ENCODE peak calls at places on chromosomes 4 and X, in eight cellular contexts. Z, P, F, M, A, T, X and Y are unnamed samples.

GRCh38 chr4:129545599-129546278 is 449.8 kb downstream of the C4orf33 start:
- DNase-seq in X (no peak), F (no peak), M (no peak), T (no peak), Z (peak; percentile 34), P (peak; percentile 75), A (no peak), Y (no peak)

GRCh38 chr4:101044766-101045165 is 302.6 kb downstream of the PPP3CA start:
- DNase-seq in A (no peak), Z (no peak), X (no peak), F (no peak), P (no peak), M (no peak), T (no peak), Y (no peak)

GRCh38 chr4:146132445-146132844 is 43.1 kb upstream of the LSM6 start:
- DNase-seq in M (peak; percentile 53), P (no peak), A (no peak), T (no peak), Z (no peak), F (no peak), X (no peak), Y (no peak)

GRCh38 chrX:53159184-53159583 is 65.2 kb downstream of the KANTR start:
- DNase-seq in Z (no peak), F (no peak), A (no peak), P (no peak), M (no peak), X (no peak), T (no peak), Y (no peak)

GRCh38 chr4:109207060-109207459 is 95.4 kb downstream of the COL25A1 start:
- DNase-seq in X (no peak), M (peak; percentile 14), P (no peak), Z (no peak), F (no peak), A (no peak), T (no peak), Y (no peak)

GRCh38 chrX:135396109-135396508 is 25.6 kb upstream of the SMIM10L2A start:
- DNase-seq in T (no peak), Z (no peak), M (no peak), F (no peak), A (no peak), P (no peak), X (no peak), Y (no peak)

GRCh38 chrX:155841232-155841631 is 39.9 kb upstream of the VAMP7 start:
- DNase-seq in F (no peak), T (no peak), Z (no peak), A (no peak), P (no peak), X (no peak), M (no peak), Y (no peak)

GRCh38 chr4:23888421-23889319 is 1.2 kb downstream of the PPARGC1A start:
- DNase-seq in Z (no peak), M (no peak), P (no peak), X (no peak), F (peak; percentile 26), T (no peak), A (no peak), Y (no peak)

GRCh38 chr4:169791527-169792156 is 33.9 kb upstream of the HPF1 start:
- DNase-seq in Z (peak; percentile 4), M (peak; percentile 19), F (peak; percentile 50), P (peak; percentile 22), A (no peak), T (no peak), X (peak; percentile 6), Y (peak; percentile 59)

GRCh38 chr4:3790006-3790561 is 23.9 kb downstream of the ADRA2C start:
- DNase-seq in P (no peak), Z (no peak), M (no peak), X (no peak), T (no peak), A (no peak), F (no peak), Y (no peak)

GRCh38 chr4:135120190-135120589 is 918.6 kb upstream of the PABPC4L start:
- DNase-seq in A (no peak), F (no peak), T (no peak), Z (no peak), M (no peak), P (no peak), X (no peak), Y (no peak)

GRCh38 chr4:14035076-14035475 is 407.6 kb upstream of the BOD1L1 start:
- DNase-seq in P (no peak), T (no peak), X (no peak), A (no peak), M (no peak), F (no peak), Z (no peak), Y (no peak)

GRCh38 chrX:20974326-20974725 is 399.9 kb upstream of the CNKSR2 start:
- DNase-seq in F (no peak), A (no peak), X (no peak), M (no peak), P (no peak), T (no peak), Z (no peak), Y (no peak)

GRCh38 chrX:13094374-13094773 is 50.0 kb upstream of the FAM9C start:
- DNase-seq in A (no peak), M (no peak), X (no peak), T (no peak), Z (no peak), P (no peak), F (no peak), Y (no peak)

GRCh38 chr4:27490315-27490714 is 629.7 kb downstream of the STIM2 start:
- DNase-seq in Z (no peak), F (no peak), T (no peak), X (no peak), M (no peak), P (no peak), A (no peak), Y (no peak)

GRCh38 chr4:56505269-56506109 is at the start of gene ARL9:
- DNase-seq in M (peak; percentile 82), A (peak; percentile 51), P (peak; percentile 17), X (peak; percentile 68), Z (peak; percentile 55), F (peak; percentile 58), T (peak; percentile 25), Y (peak; percentile 18)

GRCh38 chrX:93875621-93876282 is 201.7 kb downstream of the FAM133A start:
- DNase-seq in Z (no peak), A (no peak), P (no peak), X (no peak), T (no peak), M (no peak), F (no peak), Y (no peak)

GRCh38 chr4:184250795-184251679 is 33.4 kb upstream of the ENPP6 start:
- DNase-seq in Z (peak; percentile 33), P (no peak), X (peak; percentile 52), T (no peak), F (peak; percentile 43), A (no peak), M (peak; percentile 76), Y (no peak)

GRCh38 chr4:165207431-165208321 is at the start of gene KLHL2:
- DNase-seq in X (peak; percentile 68), P (peak; percentile 86), T (peak; percentile 58), Z (peak; percentile 43), M (peak; percentile 89), A (peak; percentile 49), F (peak; percentile 44), Y (peak; percentile 64)

GRCh38 chr4:2806392-2807355 is 13.8 kb downstream of the SH3BP2 start:
- DNase-seq in F (no peak), X (no peak), T (no peak), A (no peak), M (no peak), P (peak; percentile 76), Z (peak; percentile 55), Y (no peak)

GRCh38 chr4:88007304-88008132 is at the start of gene PKD2:
- DNase-seq in X (peak; percentile 52), M (peak; percentile 86), P (peak; percentile 92), F (peak; percentile 66), T (peak; percentile 60), Z (peak; percentile 16), A (peak; percentile 70), Y (peak; percentile 67)

GRCh38 chr4:11529625-11530201 is 101.0 kb upstream of the HS3ST1 start:
- DNase-seq in X (no peak), A (no peak), T (no peak), P (no peak), M (no peak), F (no peak), Z (peak; percentile 44), Y (no peak)

GRCh38 chrX:48677456-48678030 is 6.1 kb upstream of the WAS start:
- DNase-seq in A (no peak), Z (no peak), M (no peak), P (no peak), T (no peak), X (no peak), F (no peak), Y (no peak)

GRCh38 chr4:76639292-76639691 is 204.3 kb downstream of the SHROOM3 start:
- DNase-seq in A (no peak), T (no peak), P (no peak), X (no peak), F (no peak), M (no peak), Z (no peak), Y (no peak)

GRCh38 chr4:186948361-186949291 is 225.0 kb upstream of the FAT1 start:
- DNase-seq in X (no peak), T (no peak), F (peak; percentile 82), Z (no peak), M (no peak), A (no peak), P (peak; percentile 51), Y (no peak)

GRCh38 chr4:84254537-84254936 is 244.6 kb downstream of the NKX6-1 start:
- DNase-seq in F (no peak), M (no peak), P (no peak), Z (no peak), A (no peak), T (no peak), X (no peak), Y (no peak)